ENCODE peak calls at places on chromosomes 11 and 22, in seven cellular contexts. S is stomach, J is A549, T is K562, E is GM12878, A is H1, N is sigmoid colon. K is an unnamed sample.

GRCh38 chr11:121408830-121409229 is 43.3 kb upstream of the SORL1 start:
- DNase-seq in S (no peak), J (no peak), T (no peak), E (no peak), A (no peak), N (no peak), K (no peak)

GRCh38 chr22:50415426-50415825 is 59.4 kb downstream of the SBF1 start:
- DNase-seq in S (no peak), J (no peak), T (no peak), E (no peak), A (no peak), N (no peak), K (no peak)

GRCh38 chr11:80473562-80473961 is 1032.7 kb upstream of the TENM4 start:
- DNase-seq in S (no peak), J (no peak), T (no peak), E (peak), A (no peak), N (no peak), K (no peak)

GRCh38 chr11:66112041-66112491 is 42.0 kb downstream of the PACS1 start:
- DNase-seq in S (no peak), J (no peak), T (no peak), E (no peak), A (no peak), N (no peak), K (no peak)

GRCh38 chr11:122140535-122140934 is 24.5 kb upstream of the BLID start:
- DNase-seq in S (no peak), J (no peak), T (no peak), E (no peak), A (no peak), N (no peak), K (no peak)

GRCh38 chr22:49760630-49761571 is 66.8 kb downstream of the BRD1 start:
- DNase-seq in S (peak), J (no peak), T (no peak), E (peak), A (no peak), N (no peak), K (no peak)

GRCh38 chr22:36803358-36803757 is 13.5 kb downstream of the PVALB start:
- DNase-seq in S (no peak), J (no peak), T (no peak), E (no peak), A (no peak), N (no peak), K (no peak)

GRCh38 chr11:2825886-2826678 is 59.5 kb downstream of the CDKN1C start:
- DNase-seq in S (no peak), J (peak), T (no peak), E (no peak), A (no peak), N (peak), K (peak)

GRCh38 chr11:7072401-7073028 is 16.3 kb upstream of the RBMXL2 start:
- DNase-seq in S (no peak), J (no peak), T (peak), E (no peak), A (no peak), N (no peak), K (no peak)

GRCh38 chr11:13772223-13773046 is 104.0 kb downstream of the FAR1 start:
- DNase-seq in S (no peak), J (peak), T (peak), E (peak), A (peak), N (no peak), K (no peak)

GRCh38 chr11:117255966-117256365 is 23.5 kb downstream of the RNF214 start:
- DNase-seq in S (no peak), J (no peak), T (no peak), E (no peak), A (no peak), N (no peak), K (no peak)

GRCh38 chr11:4642043-4642442 is 1.7 kb upstream of the OR51E1 start:
- DNase-seq in S (no peak), J (no peak), T (no peak), E (no peak), A (no peak), N (no peak), K (no peak)

GRCh38 chr11:70381872-70382842 is 16.2 kb upstream of the CTTN start:
- DNase-seq in S (no peak), J (peak), T (peak), E (no peak), A (no peak), N (peak), K (no peak)

GRCh38 chr22:48702573-48703264 is 1125.0 kb downstream of the BRD1 start:
- DNase-seq in S (peak), J (no peak), T (no peak), E (no peak), A (no peak), N (peak), K (no peak)
- TF ChIP-seq EP300 in S (no peak), J (no peak), T (no peak), E (no peak), A (no peak), N (peak), K (no peak)

DNA sequence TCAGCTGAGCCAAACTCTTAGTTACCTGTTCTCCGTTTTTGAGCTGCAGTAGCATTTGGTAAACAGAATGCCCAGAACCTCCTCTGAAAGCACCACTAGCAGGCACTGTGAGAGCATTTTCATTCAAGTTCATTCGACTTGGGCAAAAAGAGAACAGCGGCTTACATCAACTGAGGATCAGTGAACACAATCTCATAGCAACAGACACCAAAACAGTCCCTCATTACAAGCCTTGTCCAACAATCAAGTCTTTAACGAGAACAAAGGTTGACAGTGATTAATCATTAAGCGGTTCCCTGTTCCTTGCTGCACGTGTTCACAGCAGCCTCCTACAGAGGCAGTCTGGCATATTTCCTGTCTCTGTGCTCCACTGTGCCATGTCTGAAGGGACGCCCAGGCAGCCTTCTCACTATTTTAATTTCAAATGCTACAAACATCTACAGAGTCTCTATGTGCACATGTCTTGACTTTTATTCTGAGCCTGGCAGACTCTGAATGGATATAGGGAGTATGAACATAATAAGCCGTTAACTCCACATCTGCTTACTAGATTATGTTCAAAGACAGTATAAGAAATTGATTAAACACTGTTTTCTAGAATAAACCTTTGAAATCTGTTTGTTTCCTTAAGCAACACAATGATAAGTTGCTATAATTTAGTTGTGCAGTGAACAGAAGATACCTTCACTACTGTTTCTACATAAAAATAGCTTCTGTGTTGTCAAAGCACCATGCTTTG is 88.3 kb upstream of the MTMR2 start:
- DNase-seq in S (no peak), J (peak), T (peak), E (peak), A (no peak), N (peak), K (no peak)
- TF ChIP-seq EP300 in S (no peak), J (no peak), T (no peak), E (peak), A (no peak), N (no peak), K (no peak)

GRCh38 chr22:28774378-28774777 is 1.9 kb downstream of the CCDC117 start:
- DNase-seq in S (no peak), J (no peak), T (no peak), E (no peak), A (no peak), N (no peak), K (no peak)

GRCh38 chr22:28773461-28773867 is 969 bp downstream of the CCDC117 start:
- DNase-seq in S (no peak), J (peak), T (no peak), E (peak), A (no peak), N (no peak), K (no peak)

GRCh38 chr22:28769394-28770085 is 3.0 kb upstream of the CCDC117 start:
- DNase-seq in S (no peak), J (no peak), T (no peak), E (no peak), A (no peak), N (no peak), K (no peak)

GRCh38 chr22:28771195-28771791 is 1.2 kb upstream of the CCDC117 start:
- DNase-seq in S (peak), J (no peak), T (no peak), E (no peak), A (no peak), N (no peak), K (no peak)

GRCh38 chr22:28772633-28773460 is at the start of gene CCDC117:
- DNase-seq in S (peak), J (peak), T (peak), E (peak), A (peak), N (peak), K (peak)
- TF ChIP-seq EP300 in S (no peak), J (no peak), T (no peak), E (peak), A (no peak), N (no peak), K (no peak)

DNA sequence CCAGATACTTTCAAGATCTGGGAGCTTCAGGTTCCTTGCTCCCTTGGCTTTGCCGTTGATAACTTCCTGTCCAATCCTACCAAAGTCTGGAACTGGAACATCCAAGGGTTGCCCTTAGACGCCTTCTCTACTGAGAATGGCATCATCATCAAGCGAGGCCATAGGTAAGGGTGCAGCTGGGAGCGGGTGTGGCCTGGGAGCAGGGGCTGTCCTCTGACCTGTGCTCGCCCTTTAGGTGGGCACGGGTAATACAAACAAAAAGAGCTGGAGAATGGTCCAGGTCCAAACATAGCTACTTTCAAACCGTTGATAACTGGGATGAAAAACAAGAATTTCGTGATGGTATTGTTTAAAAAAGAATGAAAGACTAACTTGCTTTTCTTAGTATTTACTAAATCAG is 25.0 kb downstream of the CASP12 start:
- DNase-seq in S (no peak), J (no peak), T (peak), E (no peak), A (no peak), N (no peak), K (no peak)
- TF ChIP-seq EP300 in S (no peak), J (no peak), T (no peak), E (no peak), A (no peak), N (no peak), K (no peak)

DNA sequence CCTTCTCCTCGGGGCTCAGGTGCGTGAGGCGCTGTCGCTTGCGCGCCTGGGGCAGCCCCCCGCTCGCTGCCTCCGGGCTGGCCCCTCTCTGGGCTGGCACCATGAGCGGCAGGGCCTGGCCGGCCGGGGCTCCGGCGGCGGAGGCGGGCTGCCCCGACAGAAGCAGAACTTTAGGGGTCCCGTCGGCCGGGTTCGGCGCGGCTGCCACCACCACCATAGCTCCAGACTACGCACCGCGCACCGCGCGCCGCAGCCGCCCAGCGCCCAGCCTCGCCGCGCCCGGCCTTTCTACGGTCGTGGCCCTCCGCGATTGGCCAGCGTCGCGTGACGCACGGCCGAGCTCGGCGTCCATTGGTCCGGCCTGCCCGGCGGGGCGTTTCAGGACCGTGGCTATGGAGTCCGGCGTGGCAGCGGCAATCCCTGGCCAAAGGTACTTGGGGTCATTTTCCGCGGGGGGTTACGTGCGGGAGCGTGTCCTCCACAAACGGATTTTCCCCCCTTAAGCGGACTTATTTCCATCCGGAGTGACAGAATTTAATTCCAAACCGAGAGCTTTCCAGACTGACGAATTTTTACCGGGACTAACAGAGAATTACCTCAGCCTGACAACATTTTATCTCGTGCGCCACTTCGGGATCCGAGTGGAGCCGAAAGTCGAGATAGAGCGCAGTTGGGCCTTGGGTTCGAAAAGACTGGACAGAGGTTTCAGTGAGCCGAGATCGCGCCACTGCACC is at the start of gene XBP1:
- DNase-seq in S (peak), J (peak), T (peak), E (peak), A (peak), N (peak), K (peak)
- TF ChIP-seq EP300 in S (no peak), J (no peak), T (no peak), E (no peak), A (no peak), N (no peak), K (no peak)

DNA sequence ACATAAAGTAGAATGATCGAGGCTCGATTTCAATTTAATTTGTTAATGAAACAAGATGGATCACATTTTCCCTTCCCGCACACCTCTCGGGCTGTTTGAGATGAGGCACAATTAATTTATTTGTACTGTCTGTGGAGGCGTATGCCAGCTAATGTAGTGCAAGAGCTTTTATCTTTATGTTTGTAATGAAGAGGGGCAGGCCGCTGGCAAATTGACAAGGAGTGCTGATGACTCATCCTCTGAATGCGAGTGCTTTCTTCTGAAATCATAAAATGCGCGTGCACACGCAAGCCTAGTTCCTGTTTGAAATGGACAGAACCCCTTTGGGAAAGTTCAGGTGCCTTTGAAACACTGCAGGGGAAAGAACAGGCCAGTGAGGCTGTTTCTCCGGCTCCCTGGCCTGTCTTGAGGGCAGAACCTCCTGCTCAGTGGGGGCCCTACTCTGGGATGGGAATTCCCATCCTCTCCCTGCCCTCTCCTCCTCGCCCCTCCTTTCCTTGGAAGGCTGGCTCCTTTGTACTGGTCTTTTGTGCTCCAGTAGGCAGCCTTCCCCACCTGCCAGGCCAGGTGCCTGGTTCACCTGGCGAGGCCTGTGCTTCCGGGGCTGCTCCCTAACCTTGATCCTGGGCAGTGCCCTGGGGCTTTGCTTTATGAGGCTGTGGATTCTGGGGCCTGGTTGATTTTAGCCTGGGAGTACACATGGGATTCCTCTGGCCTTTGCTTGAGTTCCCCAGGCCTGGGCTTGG is 50.3 kb downstream of the TEAD1 start:
- DNase-seq in S (peak), J (peak), T (peak), E (no peak), A (peak), N (peak), K (no peak)
- TF ChIP-seq EP300 in S (no peak), J (no peak), T (peak), E (no peak), A (peak), N (no peak), K (no peak)

GRCh38 chr11:62445314-62445740 is 26.5 kb downstream of the SCGB1A1 start:
- DNase-seq in S (peak), J (no peak), T (no peak), E (no peak), A (no peak), N (peak), K (no peak)
- TF ChIP-seq EP300 in S (no peak), J (no peak), T (no peak), E (no peak), A (no peak), N (peak), K (no peak)